ENCODE peak calls at places on chromosomes 2 and 18, in six cellular contexts. A is naive thymus-derived CD4-positive, alpha-beta T cell; B is body of pancreas; P is upper lobe of left lung; C is PC-9; I is psoas muscle. O is an unnamed sample. For H3K27me3, the result is how much of the 10 kb centered on the place peaks cover.

GRCh38 chr2:127089466-127090235 is 17.3 kb downstream of the BIN1 start:
- DNase-seq in A (no peak), B (no peak), P (no peak), C (no peak), I (peak), O (no peak)

GRCh38 chr2:35976611-35977010 is 379.0 kb upstream of the CRIM1 start:
- DNase-seq in A (no peak), B (no peak), P (no peak), C (no peak), I (no peak), O (no peak)

GRCh38 chr18:45686892-45687611 is 36.9 kb upstream of the SLC14A1 start:
- DNase-seq in A (peak), B (no peak), P (no peak), C (no peak), I (peak), O (no peak)

GRCh38 chr2:39523308-39524044 is 86.4 kb upstream of the MAP4K3 start:
- DNase-seq in A (no peak), B (no peak), P (no peak), C (peak), I (no peak), O (no peak)

GRCh38 chr2:241300000-241300399 is 15.5 kb downstream of the HDLBP start:
- DNase-seq in A (no peak), B (no peak), P (peak), C (no peak), I (no peak), O (no peak)

GRCh38 chr18:13614701-13615288 is 111.6 kb downstream of the FAM210A start:
- DNase-seq in A (peak), B (no peak), P (peak), C (no peak), I (peak), O (no peak)

GRCh38 chr2:74179063-74179865 is 585 bp upstream of the MOB1A start:
- DNase-seq in A (no peak), B (peak), P (no peak), C (peak), I (no peak), O (no peak)

GRCh38 chr2:176088937-176089842 is 3.3 kb upstream of the HOXD13 start:
- DNase-seq in A (no peak), B (no peak), P (no peak), C (no peak), I (no peak), O (no peak)

GRCh38 chr2:203705184-203705583 is 1.3 kb upstream of the CD28 start:
- DNase-seq in A (peak), B (no peak), P (no peak), C (no peak), I (no peak), O (no peak)

GRCh38 chr2:64367868-64368267 is 86.1 kb upstream of the LGALSL start:
- DNase-seq in A (no peak), B (no peak), P (no peak), C (no peak), I (no peak), O (no peak)

GRCh38 chr2:126761256-126761980 is 105.5 kb downstream of the GYPC start:
- DNase-seq in A (peak), B (no peak), P (no peak), C (no peak), I (no peak), O (no peak)

GRCh38 chr2:232687382-232688160 is 9.6 kb upstream of the GIGYF2 start:
- DNase-seq in A (no peak), B (no peak), P (no peak), C (peak), I (no peak), O (peak)

GRCh38 chr2:127454595-127455565 is 36.7 kb downstream of the PROC start:
- DNase-seq in A (no peak), B (peak), P (no peak), C (no peak), I (no peak), O (no peak)

GRCh38 chr2:167935803-167936110 is 311.6 kb downstream of the STK39 start:
- DNase-seq in A (no peak), B (no peak), P (no peak), C (no peak), I (no peak), O (no peak)

GRCh38 chr2:45353879-45354278 is 257.2 kb downstream of the SRBD1 start:
- DNase-seq in A (no peak), B (no peak), P (no peak), C (peak), I (no peak), O (no peak)

GRCh38 chr2:191318729-191319078 is 73.5 kb downstream of the MYO1B start:
- DNase-seq in A (no peak), B (no peak), P (no peak), C (no peak), I (no peak), O (no peak)

GRCh38 chr2:223122706-223123265 is 70.8 kb downstream of the KCNE4 start:
- DNase-seq in A (no peak), B (no peak), P (no peak), C (peak), I (no peak), O (no peak)

GRCh38 chr2:5042666-5043440 is 649.3 kb upstream of the SOX11 start:
- DNase-seq in A (no peak), B (no peak), P (no peak), C (no peak), I (no peak), O (no peak)

GRCh38 chr18:9869713-9870430 is 15.9 kb upstream of the TXNDC2 start:
- DNase-seq in A (no peak), B (peak), P (no peak), C (peak), I (no peak), O (no peak)

GRCh38 chr18:49560277-49561126 is 1.4 kb upstream of the LIPG start:
- DNase-seq in A (peak), B (no peak), P (peak), C (no peak), I (peak), O (no peak)

GRCh38 chr18:44764863-44765262 is 84.2 kb downstream of the SETBP1 start:
- DNase-seq in A (no peak), B (no peak), P (no peak), C (no peak), I (no peak), O (no peak)

GRCh38 chr18:13436596-13436995 is 218.0 kb downstream of the LDLRAD4 start:
- DNase-seq in A (no peak), B (no peak), P (no peak), C (no peak), I (no peak), O (no peak)

GRCh38 chr2:160394153-160394552 is 99.5 kb downstream of the RBMS1 start:
- DNase-seq in A (no peak), B (no peak), P (no peak), C (no peak), I (no peak), O (no peak)

GRCh38 chr2:213429516-213429915 is 145.3 kb downstream of the SPAG16 start:
- DNase-seq in A (no peak), B (no peak), P (no peak), C (no peak), I (no peak), O (no peak)

DNA sequence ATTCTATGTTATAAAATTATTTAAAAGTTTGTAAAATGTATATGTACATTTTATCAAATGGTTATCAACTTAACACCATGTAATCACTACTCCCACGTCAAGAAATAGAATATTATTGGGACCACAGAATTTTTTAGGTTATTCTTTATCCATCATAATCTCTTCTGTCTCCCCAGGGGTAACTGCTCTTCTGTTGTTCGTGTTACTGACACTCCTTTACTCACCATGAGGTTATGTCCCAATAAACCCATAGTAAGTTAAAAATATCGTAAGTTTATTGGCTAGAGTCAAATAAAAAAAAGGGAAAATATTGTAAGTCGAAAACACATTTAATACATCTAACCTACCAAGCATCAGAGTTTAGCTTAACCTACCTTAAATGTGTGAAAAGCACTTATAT is 14.0 kb downstream of the OTX1 start:
- DNase-seq in A (no peak), B (no peak), P (no peak), C (no peak), I (no peak), O (no peak)
- H3K27me3 ChIP-seq in A (under half), B (under half), P (under half), C (under half), I (half or more), O (half or more)

DNA sequence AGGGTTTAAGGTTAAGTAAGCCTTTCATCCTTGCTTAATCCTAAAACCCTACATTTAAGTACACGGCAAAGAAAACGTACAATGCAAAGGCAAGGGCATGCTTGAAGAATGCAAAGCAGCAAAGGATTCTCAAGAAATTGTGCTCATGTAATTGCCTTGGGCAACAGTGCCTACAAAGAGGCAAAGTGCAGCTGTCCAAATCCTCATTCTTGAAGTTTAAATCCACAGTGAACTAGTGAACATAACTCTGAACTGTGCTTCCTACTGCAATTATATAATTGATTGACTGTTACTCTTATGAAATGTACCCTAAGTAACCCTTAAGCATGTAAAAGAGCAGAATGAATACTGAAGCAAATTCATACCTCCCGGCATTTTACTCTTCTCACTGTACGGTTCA is 85.4 kb downstream of the MAP3K20 start:
- DNase-seq in A (no peak), B (no peak), P (no peak), C (no peak), I (no peak), O (no peak)
- H3K27ac ChIP-seq in A (no peak), B (no peak), P (peak), C (peak), I (peak), O (no peak)

DNA sequence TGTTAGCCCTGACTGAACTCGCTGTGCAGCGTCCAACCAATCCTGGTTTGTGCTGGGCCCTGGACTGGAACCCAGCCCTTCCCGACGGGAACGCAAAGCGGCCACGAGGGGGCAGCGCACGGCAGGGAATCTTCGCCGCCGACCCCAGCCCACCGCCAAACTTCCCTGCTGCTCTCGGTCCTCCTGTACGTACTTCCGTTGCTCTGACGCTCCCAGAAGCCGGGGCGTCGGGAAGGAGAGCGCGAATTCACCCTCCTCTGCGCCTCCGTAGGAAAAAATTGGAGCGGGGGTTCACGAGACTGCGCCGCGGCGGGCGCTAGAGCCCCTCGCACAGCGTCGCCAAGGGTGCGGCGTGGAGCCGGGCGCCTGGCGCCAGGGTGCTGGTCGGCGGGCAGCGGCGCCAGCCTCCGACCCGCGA is 948 bp upstream of the SH3RF3 start:
- DNase-seq in A (peak), B (peak), P (peak), C (peak), I (peak), O (peak)
- H3K4me3 ChIP-seq in A (peak), B (no peak), P (peak), C (peak), I (peak), O (peak)

DNA sequence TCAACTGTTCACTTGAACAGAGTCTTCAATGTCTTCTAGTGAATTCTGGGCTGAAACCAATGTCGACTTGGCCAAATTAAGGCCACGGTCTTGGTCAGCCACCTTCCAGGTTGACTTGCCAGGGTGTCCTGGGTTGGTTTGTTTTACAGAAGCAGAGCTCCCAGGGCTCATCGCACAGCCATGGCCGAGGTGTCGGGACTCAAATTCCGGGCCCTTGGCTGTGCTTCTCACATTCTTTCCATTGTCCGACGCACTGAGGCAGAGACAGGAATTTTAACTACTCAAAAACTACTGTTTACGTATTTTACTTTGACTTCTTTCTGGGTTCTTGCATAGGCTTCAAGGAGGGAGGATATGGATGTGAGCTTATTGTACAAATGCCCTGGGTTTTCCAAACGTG is 51.7 kb downstream of the HPCAL1 start:
- DNase-seq in A (no peak), B (no peak), P (no peak), C (no peak), I (no peak), O (no peak)
- H3K27me3 ChIP-seq in A (under half), B (under half), P (under half), C (under half), I (under half), O (under half)

GRCh38 chr18:79515331-79515730 is 119.6 kb downstream of the NFATC1 start:
- DNase-seq in A (peak), B (peak), P (no peak), C (no peak), I (no peak), O (no peak)
- H3K27ac ChIP-seq in A (no peak), B (no peak), P (no peak), C (no peak), I (no peak), O (no peak)

O was measured in suprapubic skin.